ENCODE peak calls at places on chromosome 6, in eight cellular contexts. One of them, this sample, is unnamed.

GRCh38 chr6:35775031-35775430 is 1.4 kb upstream of the CLPSL2 start:
- ATAC-seq in HepG2: no peak
- ATAC-seq in upper lobe of left lung: no peak
- ATAC-seq in HCT116: no peak
- ATAC-seq in GM12878: no peak
- ATAC-seq in Panc1: no peak
- ATAC-seq in K562: no peak
- ATAC-seq in GM23338: no peak
- ATAC-seq in this sample: no peak

GRCh38 chr6:42088101-42088591 is 37.8 kb downstream of the TAF8 start:
- ATAC-seq in upper lobe of left lung: no peak
- ATAC-seq in K562: no peak
- ATAC-seq in HepG2: peak
- ATAC-seq in GM23338: peak
- ATAC-seq in GM12878: no peak
- ATAC-seq in Panc1: peak
- ATAC-seq in HCT116: peak
- ATAC-seq in this sample: no peak

GRCh38 chr6:71072508-71072907 is 115.6 kb upstream of the B3GAT2 start:
- ATAC-seq in K562: no peak
- ATAC-seq in GM23338: no peak
- ATAC-seq in Panc1: no peak
- ATAC-seq in HCT116: no peak
- ATAC-seq in HepG2: no peak
- ATAC-seq in GM12878: no peak
- ATAC-seq in upper lobe of left lung: peak
- ATAC-seq in this sample: no peak

GRCh38 chr6:143236151-143236788 is 175.6 kb downstream of the AIG1 start:
- ATAC-seq in HCT116: peak
- ATAC-seq in K562: no peak
- ATAC-seq in Panc1: no peak
- ATAC-seq in GM12878: no peak
- ATAC-seq in GM23338: peak
- ATAC-seq in upper lobe of left lung: no peak
- ATAC-seq in HepG2: no peak
- ATAC-seq in this sample: no peak

GRCh38 chr6:170261643-170262480 is 29.0 kb downstream of the DLL1 start:
- ATAC-seq in GM12878: no peak
- ATAC-seq in K562: no peak
- ATAC-seq in HepG2: no peak
- ATAC-seq in GM23338: no peak
- ATAC-seq in HCT116: no peak
- ATAC-seq in Panc1: no peak
- ATAC-seq in upper lobe of left lung: no peak
- ATAC-seq in this sample: no peak

GRCh38 chr6:56746767-56747504 is 104.2 kb upstream of the DST start:
- ATAC-seq in HepG2: no peak
- ATAC-seq in Panc1: no peak
- ATAC-seq in GM12878: peak
- ATAC-seq in upper lobe of left lung: no peak
- ATAC-seq in K562: no peak
- ATAC-seq in HCT116: no peak
- ATAC-seq in GM23338: peak
- ATAC-seq in this sample: no peak

GRCh38 chr6:130259557-130259956 is 36.8 kb upstream of the SAMD3 start:
- ATAC-seq in GM23338: no peak
- ATAC-seq in GM12878: peak
- ATAC-seq in upper lobe of left lung: no peak
- ATAC-seq in K562: no peak
- ATAC-seq in Panc1: no peak
- ATAC-seq in HCT116: no peak
- ATAC-seq in HepG2: no peak
- ATAC-seq in this sample: no peak

GRCh38 chr6:100116409-100117194 is 122.6 kb upstream of the MCHR2 start:
- ATAC-seq in HCT116: peak
- ATAC-seq in K562: peak
- ATAC-seq in upper lobe of left lung: peak
- ATAC-seq in HepG2: peak
- ATAC-seq in GM12878: peak
- ATAC-seq in GM23338: peak
- ATAC-seq in Panc1: peak
- ATAC-seq in this sample: no peak

DNA sequence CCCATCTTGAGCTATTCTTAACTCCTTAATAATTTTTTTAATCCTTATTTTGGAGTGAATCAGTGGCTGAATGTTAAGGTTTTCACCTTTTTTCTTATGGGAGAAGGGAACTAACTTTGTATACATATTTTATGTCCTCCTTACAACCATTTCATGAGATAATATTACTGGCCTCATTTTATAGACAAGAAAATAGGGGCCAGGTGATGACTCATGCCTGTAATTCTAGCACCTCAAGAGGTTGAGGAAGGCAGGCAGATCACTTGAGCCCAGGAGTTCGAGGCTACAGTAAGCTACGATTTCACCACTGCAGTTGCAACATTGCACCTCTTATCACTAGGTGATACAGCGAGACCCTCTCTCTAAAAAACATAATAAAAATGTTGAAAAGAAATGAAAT is 128.7 kb downstream of the TMEM242 start:
- ATAC-seq in Panc1: no peak
- ATAC-seq in K562: no peak
- ATAC-seq in GM23338: no peak
- ATAC-seq in HCT116: no peak
- ATAC-seq in upper lobe of left lung: no peak
- ATAC-seq in GM12878: no peak
- ATAC-seq in HepG2: no peak
- ATAC-seq in this sample: no peak
- TF ChIP-seq POLR2AphosphoS5 in Panc1: no peak
- TF ChIP-seq POLR2AphosphoS5 in K562: no peak
- TF ChIP-seq POLR2AphosphoS5 in GM23338: no peak
- TF ChIP-seq POLR2AphosphoS5 in HCT116: no peak
- TF ChIP-seq POLR2AphosphoS5 in upper lobe of left lung: no peak
- TF ChIP-seq POLR2AphosphoS5 in GM12878: no peak
- TF ChIP-seq POLR2AphosphoS5 in HepG2: no peak
- TF ChIP-seq POLR2AphosphoS5 in this sample: no peak

DNA sequence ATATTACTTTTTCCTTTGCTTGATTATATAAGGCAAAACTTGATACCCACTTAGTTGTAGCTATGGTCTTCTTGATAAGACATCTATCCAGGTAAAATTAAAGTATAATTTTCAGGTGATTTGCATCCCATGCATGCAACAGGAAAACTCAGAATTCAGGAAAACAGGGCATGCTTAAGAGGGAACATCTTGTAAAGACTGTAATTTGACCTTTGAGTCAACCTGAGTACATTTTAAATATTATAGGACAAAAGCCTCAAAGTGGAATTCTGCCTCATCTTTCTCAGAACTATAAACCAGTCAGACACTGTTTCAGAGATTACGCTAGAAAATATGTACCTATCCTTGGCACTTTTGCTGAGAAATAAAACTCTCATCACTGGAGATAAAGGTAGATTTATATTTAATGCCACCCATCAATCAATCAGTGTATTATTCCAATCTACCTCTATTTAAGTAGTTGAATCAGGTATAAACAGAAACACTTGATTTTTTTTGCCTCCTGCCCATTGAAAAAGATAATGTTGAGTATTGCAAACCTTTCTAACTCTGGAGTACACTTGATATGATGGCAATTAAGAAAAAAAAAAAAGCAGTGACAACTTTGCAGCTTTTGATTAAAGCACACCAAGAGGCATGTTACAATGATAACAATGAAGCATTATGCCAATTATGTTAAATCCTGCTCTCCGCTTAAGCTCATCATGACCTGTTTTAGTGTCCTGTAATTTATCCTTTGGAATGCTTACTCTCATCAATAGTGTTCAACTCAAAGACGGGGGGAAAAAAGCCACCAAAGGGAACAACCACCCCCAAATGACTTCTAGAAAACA is 2.8 kb downstream of the CITED2 start:
- ATAC-seq in HCT116: no peak
- ATAC-seq in upper lobe of left lung: no peak
- ATAC-seq in GM12878: no peak
- ATAC-seq in Panc1: no peak
- ATAC-seq in HepG2: no peak
- ATAC-seq in K562: no peak
- ATAC-seq in GM23338: no peak
- ATAC-seq in this sample: no peak
- TF ChIP-seq POLR2AphosphoS5 in HCT116: no peak
- TF ChIP-seq POLR2AphosphoS5 in upper lobe of left lung: no peak
- TF ChIP-seq POLR2AphosphoS5 in GM12878: no peak
- TF ChIP-seq POLR2AphosphoS5 in Panc1: no peak
- TF ChIP-seq POLR2AphosphoS5 in HepG2: peak
- TF ChIP-seq POLR2AphosphoS5 in K562: peak
- TF ChIP-seq POLR2AphosphoS5 in GM23338: no peak
- TF ChIP-seq POLR2AphosphoS5 in this sample: peak

GRCh38 chr6:39804666-39805065 is 12.5 kb downstream of the DAAM2 start:
- ATAC-seq in GM23338: no peak
- ATAC-seq in GM12878: no peak
- ATAC-seq in upper lobe of left lung: peak
- ATAC-seq in HCT116: no peak
- ATAC-seq in K562: no peak
- ATAC-seq in HepG2: no peak
- ATAC-seq in Panc1: no peak
- ATAC-seq in this sample: no peak

GRCh38 chr6:39800388-39801032 is 8.3 kb downstream of the DAAM2 start:
- ATAC-seq in GM23338: no peak
- ATAC-seq in K562: no peak
- ATAC-seq in Panc1: no peak
- ATAC-seq in HCT116: no peak
- ATAC-seq in HepG2: no peak
- ATAC-seq in GM12878: no peak
- ATAC-seq in upper lobe of left lung: no peak
- ATAC-seq in this sample: peak

GRCh38 chr6:39803872-39804271 is 11.7 kb downstream of the DAAM2 start:
- ATAC-seq in GM12878: no peak
- ATAC-seq in Panc1: no peak
- ATAC-seq in HCT116: no peak
- ATAC-seq in HepG2: no peak
- ATAC-seq in GM23338: no peak
- ATAC-seq in K562: no peak
- ATAC-seq in upper lobe of left lung: no peak
- ATAC-seq in this sample: no peak

GRCh38 chr6:39797751-39798150 is 5.6 kb downstream of the DAAM2 start:
- ATAC-seq in Panc1: no peak
- ATAC-seq in HCT116: no peak
- ATAC-seq in HepG2: no peak
- ATAC-seq in GM23338: no peak
- ATAC-seq in GM12878: no peak
- ATAC-seq in upper lobe of left lung: no peak
- ATAC-seq in K562: no peak
- ATAC-seq in this sample: no peak

GRCh38 chr6:39801456-39802251 is 9.5 kb downstream of the DAAM2 start:
- ATAC-seq in GM12878: no peak
- ATAC-seq in HepG2: peak
- ATAC-seq in HCT116: no peak
- ATAC-seq in K562: no peak
- ATAC-seq in upper lobe of left lung: peak
- ATAC-seq in GM23338: no peak
- ATAC-seq in Panc1: no peak
- ATAC-seq in this sample: no peak
- TF ChIP-seq POLR2AphosphoS5 in GM12878: no peak
- TF ChIP-seq POLR2AphosphoS5 in HepG2: no peak
- TF ChIP-seq POLR2AphosphoS5 in HCT116: no peak
- TF ChIP-seq POLR2AphosphoS5 in K562: no peak
- TF ChIP-seq POLR2AphosphoS5 in upper lobe of left lung: no peak
- TF ChIP-seq POLR2AphosphoS5 in GM23338: no peak
- TF ChIP-seq POLR2AphosphoS5 in Panc1: no peak
- TF ChIP-seq POLR2AphosphoS5 in this sample: peak

DNA sequence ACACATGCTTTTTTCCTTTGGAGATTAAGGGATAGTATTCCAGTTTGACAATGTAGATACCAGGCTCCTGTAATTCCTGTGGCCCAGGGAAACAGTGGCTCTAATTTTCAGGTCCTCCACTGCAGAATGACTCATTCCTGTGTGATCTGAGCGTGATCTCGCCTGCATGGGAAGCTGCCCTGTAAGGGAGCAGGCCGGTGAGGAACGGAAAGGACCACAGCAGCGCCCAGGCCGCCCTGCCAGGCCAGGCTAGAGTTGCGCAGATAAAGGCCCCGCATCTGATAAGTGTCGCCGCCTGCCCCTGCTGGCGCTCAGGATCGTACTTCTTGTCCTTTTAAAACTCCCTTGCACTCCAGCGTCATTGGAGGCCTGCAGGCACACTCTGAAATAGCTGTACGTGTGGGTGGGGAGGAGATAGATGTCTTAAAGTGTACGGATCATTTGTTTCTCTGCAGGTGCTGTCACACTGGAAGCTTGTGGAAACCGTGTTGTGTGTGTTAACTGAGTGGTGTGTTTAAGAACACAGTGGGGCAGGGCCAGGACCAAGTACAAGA is 60.7 kb downstream of the SYNJ2 start:
- ATAC-seq in GM12878: no peak
- ATAC-seq in K562: peak
- ATAC-seq in HCT116: peak
- ATAC-seq in upper lobe of left lung: peak
- ATAC-seq in GM23338: no peak
- ATAC-seq in Panc1: peak
- ATAC-seq in HepG2: no peak
- ATAC-seq in this sample: peak
- TF ChIP-seq POLR2AphosphoS5 in GM12878: no peak
- TF ChIP-seq POLR2AphosphoS5 in K562: no peak
- TF ChIP-seq POLR2AphosphoS5 in HCT116: peak
- TF ChIP-seq POLR2AphosphoS5 in upper lobe of left lung: no peak
- TF ChIP-seq POLR2AphosphoS5 in GM23338: no peak
- TF ChIP-seq POLR2AphosphoS5 in Panc1: no peak
- TF ChIP-seq POLR2AphosphoS5 in HepG2: peak
- TF ChIP-seq POLR2AphosphoS5 in this sample: peak

GRCh38 chr6:89270951-89271721 is 44.0 kb downstream of the GABRR2 start:
- ATAC-seq in HCT116: no peak
- ATAC-seq in GM12878: peak
- ATAC-seq in GM23338: no peak
- ATAC-seq in Panc1: no peak
- ATAC-seq in HepG2: peak
- ATAC-seq in K562: peak
- ATAC-seq in upper lobe of left lung: no peak
- ATAC-seq in this sample: no peak
- TF ChIP-seq POLR2AphosphoS5 in HCT116: no peak
- TF ChIP-seq POLR2AphosphoS5 in GM12878: no peak
- TF ChIP-seq POLR2AphosphoS5 in GM23338: no peak
- TF ChIP-seq POLR2AphosphoS5 in Panc1: no peak
- TF ChIP-seq POLR2AphosphoS5 in HepG2: no peak
- TF ChIP-seq POLR2AphosphoS5 in K562: no peak
- TF ChIP-seq POLR2AphosphoS5 in upper lobe of left lung: no peak
- TF ChIP-seq POLR2AphosphoS5 in this sample: no peak

DNA sequence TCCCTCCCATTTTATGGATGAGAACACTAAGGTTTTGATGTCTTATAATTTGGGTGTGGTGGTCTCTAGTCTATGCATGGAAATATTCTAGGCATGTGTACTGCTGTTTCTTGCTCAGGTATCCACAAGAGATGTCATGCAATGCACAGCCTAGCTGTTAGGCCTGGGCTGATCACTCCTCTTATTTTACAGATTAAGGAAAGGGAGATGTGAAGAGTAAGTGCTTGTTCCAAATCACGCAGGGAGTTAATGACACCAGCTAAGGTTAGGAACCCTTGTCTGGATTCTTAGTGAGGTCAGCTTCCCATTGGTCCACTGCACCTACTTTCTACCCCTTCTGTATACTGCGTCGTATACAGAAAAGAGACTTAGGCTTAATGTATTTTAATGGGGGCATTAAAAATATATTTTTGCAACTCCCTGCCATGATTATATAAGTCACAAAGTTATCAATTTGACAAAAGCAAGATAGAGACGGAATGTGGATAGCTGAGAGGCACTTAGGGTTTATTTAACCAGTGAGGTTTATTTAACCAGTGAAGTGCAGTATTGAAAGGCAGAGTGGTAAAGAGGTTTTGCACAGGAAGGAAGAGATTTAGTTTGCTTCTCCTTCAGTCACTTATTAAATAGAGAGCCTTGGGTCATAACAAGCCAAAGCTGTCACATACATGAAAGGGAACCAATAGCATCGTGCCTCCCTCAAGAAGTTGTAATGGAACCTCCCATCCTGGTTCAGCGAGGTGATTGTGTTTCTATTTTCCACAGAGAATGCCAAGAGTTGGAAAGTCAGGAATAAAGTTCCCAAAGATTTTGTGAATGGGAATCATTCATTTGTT is 95.0 kb upstream of the FAM184A start:
- ATAC-seq in HepG2: peak
- ATAC-seq in upper lobe of left lung: peak
- ATAC-seq in Panc1: no peak
- ATAC-seq in HCT116: no peak
- ATAC-seq in GM23338: no peak
- ATAC-seq in K562: peak
- ATAC-seq in GM12878: peak
- ATAC-seq in this sample: no peak
- TF ChIP-seq POLR2AphosphoS5 in HepG2: peak
- TF ChIP-seq POLR2AphosphoS5 in upper lobe of left lung: no peak
- TF ChIP-seq POLR2AphosphoS5 in Panc1: no peak
- TF ChIP-seq POLR2AphosphoS5 in HCT116: no peak
- TF ChIP-seq POLR2AphosphoS5 in GM23338: no peak
- TF ChIP-seq POLR2AphosphoS5 in K562: no peak
- TF ChIP-seq POLR2AphosphoS5 in GM12878: no peak
- TF ChIP-seq POLR2AphosphoS5 in this sample: no peak

This sample was measured in gastroesophageal sphincter.